ENCODE peak calls at places on chromosomes 5 and 9, in eight cellular contexts. One of them, this sample, is unnamed.

GRCh38 chr5:16313761-16314160 is 134.2 kb upstream of the MARCHF11 start:
- DNase-seq in stimulated activated CD8-positive, alpha-beta memory T cell treated with anti-CD3 and anti-CD28 coated beads, Interleukin-15, amount 100 ng/mL, for 48 hours: no peak
- DNase-seq in fibroblast of lung: no peak
- DNase-seq in naive thymus-derived CD8-positive, alpha-beta T cell: no peak
- DNase-seq in CD4-positive, alpha-beta T cell: no peak
- DNase-seq in GM12865: no peak
- DNase-seq in dorsolateral prefrontal cortex: no peak
- DNase-seq in dermis blood vessel endothelial cell: no peak
- DNase-seq in this sample: no peak

GRCh38 chr9:127946728-127947127 is 9.1 kb upstream of the DPM2 start:
- DNase-seq in stimulated activated CD8-positive, alpha-beta memory T cell treated with anti-CD3 and anti-CD28 coated beads, Interleukin-15, amount 100 ng/mL, for 48 hours: no peak
- DNase-seq in fibroblast of lung: no peak
- DNase-seq in naive thymus-derived CD8-positive, alpha-beta T cell: no peak
- DNase-seq in CD4-positive, alpha-beta T cell: no peak
- DNase-seq in GM12865: no peak
- DNase-seq in dorsolateral prefrontal cortex: no peak
- DNase-seq in dermis blood vessel endothelial cell: no peak
- DNase-seq in this sample: no peak

GRCh38 chr9:108271646-108272349 is 584.0 kb downstream of the ACTL7B start:
- DNase-seq in stimulated activated CD8-positive, alpha-beta memory T cell treated with anti-CD3 and anti-CD28 coated beads, Interleukin-15, amount 100 ng/mL, for 48 hours: no peak
- DNase-seq in fibroblast of lung: peak; percentile 75
- DNase-seq in naive thymus-derived CD8-positive, alpha-beta T cell: no peak
- DNase-seq in CD4-positive, alpha-beta T cell: no peak
- DNase-seq in GM12865: peak; percentile 37
- DNase-seq in dorsolateral prefrontal cortex: no peak
- DNase-seq in dermis blood vessel endothelial cell: peak; percentile 30
- DNase-seq in this sample: no peak

GRCh38 chr5:101473483-101473882 is 570.4 kb upstream of the ST8SIA4 start:
- DNase-seq in stimulated activated CD8-positive, alpha-beta memory T cell treated with anti-CD3 and anti-CD28 coated beads, Interleukin-15, amount 100 ng/mL, for 48 hours: no peak
- DNase-seq in fibroblast of lung: peak; percentile 66
- DNase-seq in naive thymus-derived CD8-positive, alpha-beta T cell: no peak
- DNase-seq in CD4-positive, alpha-beta T cell: no peak
- DNase-seq in GM12865: peak; percentile 19
- DNase-seq in dorsolateral prefrontal cortex: no peak
- DNase-seq in dermis blood vessel endothelial cell: no peak
- DNase-seq in this sample: no peak

GRCh38 chr5:32076699-32077695 is 97.1 kb downstream of the GOLPH3 start:
- DNase-seq in stimulated activated CD8-positive, alpha-beta memory T cell treated with anti-CD3 and anti-CD28 coated beads, Interleukin-15, amount 100 ng/mL, for 48 hours: no peak
- DNase-seq in fibroblast of lung: peak; percentile 87
- DNase-seq in naive thymus-derived CD8-positive, alpha-beta T cell: no peak
- DNase-seq in CD4-positive, alpha-beta T cell: peak; percentile 41
- DNase-seq in GM12865: peak; percentile 54
- DNase-seq in dorsolateral prefrontal cortex: peak; percentile 38
- DNase-seq in dermis blood vessel endothelial cell: peak; percentile 78
- DNase-seq in this sample: no peak

GRCh38 chr9:126030716-126031115 is 283.5 kb downstream of the PBX3 start:
- DNase-seq in stimulated activated CD8-positive, alpha-beta memory T cell treated with anti-CD3 and anti-CD28 coated beads, Interleukin-15, amount 100 ng/mL, for 48 hours: no peak
- DNase-seq in fibroblast of lung: no peak
- DNase-seq in naive thymus-derived CD8-positive, alpha-beta T cell: no peak
- DNase-seq in CD4-positive, alpha-beta T cell: no peak
- DNase-seq in GM12865: no peak
- DNase-seq in dorsolateral prefrontal cortex: no peak
- DNase-seq in dermis blood vessel endothelial cell: no peak
- DNase-seq in this sample: no peak

GRCh38 chr5:61620660-61621650 is 288.9 kb downstream of the ZSWIM6 start:
- DNase-seq in stimulated activated CD8-positive, alpha-beta memory T cell treated with anti-CD3 and anti-CD28 coated beads, Interleukin-15, amount 100 ng/mL, for 48 hours: no peak
- DNase-seq in fibroblast of lung: no peak
- DNase-seq in naive thymus-derived CD8-positive, alpha-beta T cell: no peak
- DNase-seq in CD4-positive, alpha-beta T cell: no peak
- DNase-seq in GM12865: no peak
- DNase-seq in dorsolateral prefrontal cortex: peak; percentile 78
- DNase-seq in dermis blood vessel endothelial cell: no peak
- DNase-seq in this sample: peak; percentile 91

GRCh38 chr5:95617057-95617456 is 2.8 kb upstream of the GPR150 start:
- DNase-seq in stimulated activated CD8-positive, alpha-beta memory T cell treated with anti-CD3 and anti-CD28 coated beads, Interleukin-15, amount 100 ng/mL, for 48 hours: no peak
- DNase-seq in fibroblast of lung: peak; percentile 67
- DNase-seq in naive thymus-derived CD8-positive, alpha-beta T cell: no peak
- DNase-seq in CD4-positive, alpha-beta T cell: no peak
- DNase-seq in GM12865: peak; percentile 46
- DNase-seq in dorsolateral prefrontal cortex: no peak
- DNase-seq in dermis blood vessel endothelial cell: peak; percentile 26
- DNase-seq in this sample: no peak

GRCh38 chr5:17225551-17225950 is 8.1 kb downstream of the BASP1 start:
- DNase-seq in stimulated activated CD8-positive, alpha-beta memory T cell treated with anti-CD3 and anti-CD28 coated beads, Interleukin-15, amount 100 ng/mL, for 48 hours: no peak
- DNase-seq in fibroblast of lung: no peak
- DNase-seq in naive thymus-derived CD8-positive, alpha-beta T cell: no peak
- DNase-seq in CD4-positive, alpha-beta T cell: no peak
- DNase-seq in GM12865: no peak
- DNase-seq in dorsolateral prefrontal cortex: no peak
- DNase-seq in dermis blood vessel endothelial cell: no peak
- DNase-seq in this sample: no peak

GRCh38 chr5:33299621-33300208 is 141.1 kb upstream of the TARS1 start:
- DNase-seq in stimulated activated CD8-positive, alpha-beta memory T cell treated with anti-CD3 and anti-CD28 coated beads, Interleukin-15, amount 100 ng/mL, for 48 hours: no peak
- DNase-seq in fibroblast of lung: peak; percentile 61
- DNase-seq in naive thymus-derived CD8-positive, alpha-beta T cell: no peak
- DNase-seq in CD4-positive, alpha-beta T cell: no peak
- DNase-seq in GM12865: peak; percentile 26
- DNase-seq in dorsolateral prefrontal cortex: no peak
- DNase-seq in dermis blood vessel endothelial cell: peak; percentile 78
- DNase-seq in this sample: no peak

GRCh38 chr5:124156408-124157027 is 589.9 kb downstream of the ZNF608 start:
- DNase-seq in stimulated activated CD8-positive, alpha-beta memory T cell treated with anti-CD3 and anti-CD28 coated beads, Interleukin-15, amount 100 ng/mL, for 48 hours: no peak
- DNase-seq in fibroblast of lung: peak; percentile 43
- DNase-seq in naive thymus-derived CD8-positive, alpha-beta T cell: no peak
- DNase-seq in CD4-positive, alpha-beta T cell: no peak
- DNase-seq in GM12865: no peak
- DNase-seq in dorsolateral prefrontal cortex: no peak
- DNase-seq in dermis blood vessel endothelial cell: peak; percentile 50
- DNase-seq in this sample: no peak

GRCh38 chr9:126461608-126462007 is 135.0 kb downstream of the MVB12B start:
- DNase-seq in stimulated activated CD8-positive, alpha-beta memory T cell treated with anti-CD3 and anti-CD28 coated beads, Interleukin-15, amount 100 ng/mL, for 48 hours: no peak
- DNase-seq in fibroblast of lung: no peak
- DNase-seq in naive thymus-derived CD8-positive, alpha-beta T cell: no peak
- DNase-seq in CD4-positive, alpha-beta T cell: no peak
- DNase-seq in GM12865: no peak
- DNase-seq in dorsolateral prefrontal cortex: no peak
- DNase-seq in dermis blood vessel endothelial cell: no peak
- DNase-seq in this sample: no peak

GRCh38 chr5:6582507-6583048 is 50.3 kb downstream of the NSUN2 start:
- DNase-seq in stimulated activated CD8-positive, alpha-beta memory T cell treated with anti-CD3 and anti-CD28 coated beads, Interleukin-15, amount 100 ng/mL, for 48 hours: no peak
- DNase-seq in fibroblast of lung: peak; percentile 10
- DNase-seq in naive thymus-derived CD8-positive, alpha-beta T cell: no peak
- DNase-seq in CD4-positive, alpha-beta T cell: no peak
- DNase-seq in GM12865: no peak
- DNase-seq in dorsolateral prefrontal cortex: no peak
- DNase-seq in dermis blood vessel endothelial cell: no peak
- DNase-seq in this sample: no peak

GRCh38 chr5:126103872-126104271 is 319.3 kb upstream of the GRAMD2B start:
- DNase-seq in stimulated activated CD8-positive, alpha-beta memory T cell treated with anti-CD3 and anti-CD28 coated beads, Interleukin-15, amount 100 ng/mL, for 48 hours: no peak
- DNase-seq in fibroblast of lung: no peak
- DNase-seq in naive thymus-derived CD8-positive, alpha-beta T cell: no peak
- DNase-seq in CD4-positive, alpha-beta T cell: no peak
- DNase-seq in GM12865: no peak
- DNase-seq in dorsolateral prefrontal cortex: no peak
- DNase-seq in dermis blood vessel endothelial cell: no peak
- DNase-seq in this sample: no peak

GRCh38 chr5:132813599-132814440 is 718 bp downstream of the SOWAHA start:
- DNase-seq in stimulated activated CD8-positive, alpha-beta memory T cell treated with anti-CD3 and anti-CD28 coated beads, Interleukin-15, amount 100 ng/mL, for 48 hours: no peak
- DNase-seq in fibroblast of lung: peak; percentile 29
- DNase-seq in naive thymus-derived CD8-positive, alpha-beta T cell: no peak
- DNase-seq in CD4-positive, alpha-beta T cell: no peak
- DNase-seq in GM12865: peak; percentile 56
- DNase-seq in dorsolateral prefrontal cortex: peak; percentile 73
- DNase-seq in dermis blood vessel endothelial cell: peak; percentile 42
- DNase-seq in this sample: peak; percentile 66

GRCh38 chr9:125375820-125376219 is 114.2 kb downstream of the GAPVD1 start:
- DNase-seq in stimulated activated CD8-positive, alpha-beta memory T cell treated with anti-CD3 and anti-CD28 coated beads, Interleukin-15, amount 100 ng/mL, for 48 hours: no peak
- DNase-seq in fibroblast of lung: no peak
- DNase-seq in naive thymus-derived CD8-positive, alpha-beta T cell: no peak
- DNase-seq in CD4-positive, alpha-beta T cell: no peak
- DNase-seq in GM12865: no peak
- DNase-seq in dorsolateral prefrontal cortex: no peak
- DNase-seq in dermis blood vessel endothelial cell: no peak
- DNase-seq in this sample: no peak

GRCh38 chr5:95907740-95908706 is 53.6 kb downstream of the ELL2 start:
- DNase-seq in stimulated activated CD8-positive, alpha-beta memory T cell treated with anti-CD3 and anti-CD28 coated beads, Interleukin-15, amount 100 ng/mL, for 48 hours: no peak
- DNase-seq in fibroblast of lung: no peak
- DNase-seq in naive thymus-derived CD8-positive, alpha-beta T cell: no peak
- DNase-seq in CD4-positive, alpha-beta T cell: no peak
- DNase-seq in GM12865: no peak
- DNase-seq in dorsolateral prefrontal cortex: no peak
- DNase-seq in dermis blood vessel endothelial cell: no peak
- DNase-seq in this sample: no peak

GRCh38 chr5:31485376-31486207 is 46.3 kb downstream of the DROSHA start:
- DNase-seq in stimulated activated CD8-positive, alpha-beta memory T cell treated with anti-CD3 and anti-CD28 coated beads, Interleukin-15, amount 100 ng/mL, for 48 hours: no peak
- DNase-seq in fibroblast of lung: no peak
- DNase-seq in naive thymus-derived CD8-positive, alpha-beta T cell: no peak
- DNase-seq in CD4-positive, alpha-beta T cell: no peak
- DNase-seq in GM12865: no peak
- DNase-seq in dorsolateral prefrontal cortex: no peak
- DNase-seq in dermis blood vessel endothelial cell: peak; percentile 58
- DNase-seq in this sample: no peak

GRCh38 chr9:97802276-97802675 is 50.8 kb upstream of the FOXE1 start:
- DNase-seq in stimulated activated CD8-positive, alpha-beta memory T cell treated with anti-CD3 and anti-CD28 coated beads, Interleukin-15, amount 100 ng/mL, for 48 hours: no peak
- DNase-seq in fibroblast of lung: peak; percentile 78
- DNase-seq in naive thymus-derived CD8-positive, alpha-beta T cell: no peak
- DNase-seq in CD4-positive, alpha-beta T cell: no peak
- DNase-seq in GM12865: no peak
- DNase-seq in dorsolateral prefrontal cortex: no peak
- DNase-seq in dermis blood vessel endothelial cell: no peak
- DNase-seq in this sample: no peak

GRCh38 chr9:120563044-120563443 is 16.9 kb downstream of the CDK5RAP2 start:
- DNase-seq in stimulated activated CD8-positive, alpha-beta memory T cell treated with anti-CD3 and anti-CD28 coated beads, Interleukin-15, amount 100 ng/mL, for 48 hours: no peak
- DNase-seq in fibroblast of lung: no peak
- DNase-seq in naive thymus-derived CD8-positive, alpha-beta T cell: no peak
- DNase-seq in CD4-positive, alpha-beta T cell: no peak
- DNase-seq in GM12865: no peak
- DNase-seq in dorsolateral prefrontal cortex: no peak
- DNase-seq in dermis blood vessel endothelial cell: no peak
- DNase-seq in this sample: no peak

GRCh38 chr9:109166771-109167601 is at the start of gene FRRS1L:
- DNase-seq in stimulated activated CD8-positive, alpha-beta memory T cell treated with anti-CD3 and anti-CD28 coated beads, Interleukin-15, amount 100 ng/mL, for 48 hours: no peak
- DNase-seq in fibroblast of lung: peak; percentile 10
- DNase-seq in naive thymus-derived CD8-positive, alpha-beta T cell: no peak
- DNase-seq in CD4-positive, alpha-beta T cell: no peak
- DNase-seq in GM12865: no peak
- DNase-seq in dorsolateral prefrontal cortex: peak; percentile 62
- DNase-seq in dermis blood vessel endothelial cell: no peak
- DNase-seq in this sample: peak; percentile 34

GRCh38 chr5:110386782-110387181 is 339.7 kb downstream of the TMEM232 start:
- DNase-seq in stimulated activated CD8-positive, alpha-beta memory T cell treated with anti-CD3 and anti-CD28 coated beads, Interleukin-15, amount 100 ng/mL, for 48 hours: no peak
- DNase-seq in fibroblast of lung: peak; percentile 92
- DNase-seq in naive thymus-derived CD8-positive, alpha-beta T cell: no peak
- DNase-seq in CD4-positive, alpha-beta T cell: no peak
- DNase-seq in GM12865: no peak
- DNase-seq in dorsolateral prefrontal cortex: no peak
- DNase-seq in dermis blood vessel endothelial cell: no peak
- DNase-seq in this sample: peak; percentile 30

GRCh38 chr5:121315786-121316185 is 535.9 kb upstream of the FTMT start:
- DNase-seq in stimulated activated CD8-positive, alpha-beta memory T cell treated with anti-CD3 and anti-CD28 coated beads, Interleukin-15, amount 100 ng/mL, for 48 hours: no peak
- DNase-seq in fibroblast of lung: no peak
- DNase-seq in naive thymus-derived CD8-positive, alpha-beta T cell: no peak
- DNase-seq in CD4-positive, alpha-beta T cell: no peak
- DNase-seq in GM12865: no peak
- DNase-seq in dorsolateral prefrontal cortex: no peak
- DNase-seq in dermis blood vessel endothelial cell: no peak
- DNase-seq in this sample: no peak

GRCh38 chr9:90773593-90773992 is 28.0 kb upstream of the SYK start:
- DNase-seq in stimulated activated CD8-positive, alpha-beta memory T cell treated with anti-CD3 and anti-CD28 coated beads, Interleukin-15, amount 100 ng/mL, for 48 hours: no peak
- DNase-seq in fibroblast of lung: no peak
- DNase-seq in naive thymus-derived CD8-positive, alpha-beta T cell: no peak
- DNase-seq in CD4-positive, alpha-beta T cell: no peak
- DNase-seq in GM12865: peak; percentile 34
- DNase-seq in dorsolateral prefrontal cortex: no peak
- DNase-seq in dermis blood vessel endothelial cell: no peak
- DNase-seq in this sample: no peak

GRCh38 chr9:109499631-109500120 is 1.6 kb upstream of the PTPN3 start:
- DNase-seq in stimulated activated CD8-positive, alpha-beta memory T cell treated with anti-CD3 and anti-CD28 coated beads, Interleukin-15, amount 100 ng/mL, for 48 hours: no peak
- DNase-seq in fibroblast of lung: peak; percentile 43
- DNase-seq in naive thymus-derived CD8-positive, alpha-beta T cell: no peak
- DNase-seq in CD4-positive, alpha-beta T cell: no peak
- DNase-seq in GM12865: no peak
- DNase-seq in dorsolateral prefrontal cortex: no peak
- DNase-seq in dermis blood vessel endothelial cell: no peak
- DNase-seq in this sample: no peak

GRCh38 chr5:66407739-66408138 is 188.5 kb upstream of the MAST4 start:
- DNase-seq in stimulated activated CD8-positive, alpha-beta memory T cell treated with anti-CD3 and anti-CD28 coated beads, Interleukin-15, amount 100 ng/mL, for 48 hours: no peak
- DNase-seq in fibroblast of lung: no peak
- DNase-seq in naive thymus-derived CD8-positive, alpha-beta T cell: no peak
- DNase-seq in CD4-positive, alpha-beta T cell: no peak
- DNase-seq in GM12865: no peak
- DNase-seq in dorsolateral prefrontal cortex: no peak
- DNase-seq in dermis blood vessel endothelial cell: no peak
- DNase-seq in this sample: no peak

GRCh38 chr5:11069041-11069440 is 308.0 kb upstream of the DAP start:
- DNase-seq in stimulated activated CD8-positive, alpha-beta memory T cell treated with anti-CD3 and anti-CD28 coated beads, Interleukin-15, amount 100 ng/mL, for 48 hours: no peak
- DNase-seq in fibroblast of lung: peak; percentile 17
- DNase-seq in naive thymus-derived CD8-positive, alpha-beta T cell: no peak
- DNase-seq in CD4-positive, alpha-beta T cell: no peak
- DNase-seq in GM12865: no peak
- DNase-seq in dorsolateral prefrontal cortex: no peak
- DNase-seq in dermis blood vessel endothelial cell: no peak
- DNase-seq in this sample: no peak

GRCh38 chr5:411728-412127 is 31.2 kb upstream of the EXOC3 start:
- DNase-seq in stimulated activated CD8-positive, alpha-beta memory T cell treated with anti-CD3 and anti-CD28 coated beads, Interleukin-15, amount 100 ng/mL, for 48 hours: peak; percentile 55
- DNase-seq in fibroblast of lung: no peak
- DNase-seq in naive thymus-derived CD8-positive, alpha-beta T cell: no peak
- DNase-seq in CD4-positive, alpha-beta T cell: no peak
- DNase-seq in GM12865: no peak
- DNase-seq in dorsolateral prefrontal cortex: no peak
- DNase-seq in dermis blood vessel endothelial cell: no peak
- DNase-seq in this sample: no peak

GRCh38 chr5:14190194-14191164 is 47.3 kb downstream of the TRIO start:
- DNase-seq in stimulated activated CD8-positive, alpha-beta memory T cell treated with anti-CD3 and anti-CD28 coated beads, Interleukin-15, amount 100 ng/mL, for 48 hours: no peak
- DNase-seq in fibroblast of lung: peak; percentile 100
- DNase-seq in naive thymus-derived CD8-positive, alpha-beta T cell: no peak
- DNase-seq in CD4-positive, alpha-beta T cell: no peak
- DNase-seq in GM12865: no peak
- DNase-seq in dorsolateral prefrontal cortex: peak; percentile 48
- DNase-seq in dermis blood vessel endothelial cell: peak; percentile 89
- DNase-seq in this sample: no peak

GRCh38 chr5:95327211-95327610 is 42.3 kb upstream of the MCTP1 start:
- DNase-seq in stimulated activated CD8-positive, alpha-beta memory T cell treated with anti-CD3 and anti-CD28 coated beads, Interleukin-15, amount 100 ng/mL, for 48 hours: no peak
- DNase-seq in fibroblast of lung: peak; percentile 31
- DNase-seq in naive thymus-derived CD8-positive, alpha-beta T cell: no peak
- DNase-seq in CD4-positive, alpha-beta T cell: no peak
- DNase-seq in GM12865: no peak
- DNase-seq in dorsolateral prefrontal cortex: no peak
- DNase-seq in dermis blood vessel endothelial cell: peak; percentile 24
- DNase-seq in this sample: no peak

GRCh38 chr5:6631441-6631840 is 1.4 kb downstream of the NSUN2 start:
- DNase-seq in stimulated activated CD8-positive, alpha-beta memory T cell treated with anti-CD3 and anti-CD28 coated beads, Interleukin-15, amount 100 ng/mL, for 48 hours: no peak
- DNase-seq in fibroblast of lung: no peak
- DNase-seq in naive thymus-derived CD8-positive, alpha-beta T cell: no peak
- DNase-seq in CD4-positive, alpha-beta T cell: no peak
- DNase-seq in GM12865: no peak
- DNase-seq in dorsolateral prefrontal cortex: no peak
- DNase-seq in dermis blood vessel endothelial cell: peak; percentile 76
- DNase-seq in this sample: no peak

GRCh38 chr5:150211156-150212030 is 21.5 kb downstream of the SLC6A7 start:
- DNase-seq in stimulated activated CD8-positive, alpha-beta memory T cell treated with anti-CD3 and anti-CD28 coated beads, Interleukin-15, amount 100 ng/mL, for 48 hours: no peak
- DNase-seq in fibroblast of lung: no peak
- DNase-seq in naive thymus-derived CD8-positive, alpha-beta T cell: no peak
- DNase-seq in CD4-positive, alpha-beta T cell: no peak
- DNase-seq in GM12865: no peak
- DNase-seq in dorsolateral prefrontal cortex: no peak
- DNase-seq in dermis blood vessel endothelial cell: no peak
- DNase-seq in this sample: no peak

GRCh38 chr9:5976668-5977397 is 38.6 kb downstream of the RANBP6 start:
- DNase-seq in stimulated activated CD8-positive, alpha-beta memory T cell treated with anti-CD3 and anti-CD28 coated beads, Interleukin-15, amount 100 ng/mL, for 48 hours: no peak
- DNase-seq in fibroblast of lung: no peak
- DNase-seq in naive thymus-derived CD8-positive, alpha-beta T cell: no peak
- DNase-seq in CD4-positive, alpha-beta T cell: no peak
- DNase-seq in GM12865: peak; percentile 28
- DNase-seq in dorsolateral prefrontal cortex: no peak
- DNase-seq in dermis blood vessel endothelial cell: peak; percentile 3
- DNase-seq in this sample: no peak

GRCh38 chr5:124643306-124643705 is 103.1 kb downstream of the ZNF608 start:
- DNase-seq in stimulated activated CD8-positive, alpha-beta memory T cell treated with anti-CD3 and anti-CD28 coated beads, Interleukin-15, amount 100 ng/mL, for 48 hours: no peak
- DNase-seq in fibroblast of lung: no peak
- DNase-seq in naive thymus-derived CD8-positive, alpha-beta T cell: no peak
- DNase-seq in CD4-positive, alpha-beta T cell: no peak
- DNase-seq in GM12865: no peak
- DNase-seq in dorsolateral prefrontal cortex: no peak
- DNase-seq in dermis blood vessel endothelial cell: no peak
- DNase-seq in this sample: no peak